ENCODE peak calls at places on chromosomes 13 and 19, in nine cellular contexts. P, Y, E, B, L, M, R, V and H are unnamed samples.

GRCh38 chr19:52535831-52536800 is 8.6 kb downstream of the ZNF808 start:
- DNase-seq in M (peak), R (peak), Y (peak), E (peak), V (no peak), P (peak), L (peak), B (peak), H (peak)

GRCh38 chr13:49749852-49750251 is 42.6 kb downstream of the KPNA3 start:
- DNase-seq in E (no peak), L (no peak), Y (peak), M (no peak), V (no peak), P (no peak), B (no peak), R (no peak), H (no peak)

GRCh38 chr13:110233181-110233641 is 73.7 kb downstream of the COL4A1 start:
- DNase-seq in V (no peak), P (peak), R (peak), M (no peak), L (peak), B (no peak), Y (peak), E (no peak), H (peak)

GRCh38 chr19:48698046-48698445 is 2.3 kb downstream of the FUT2 start:
- DNase-seq in L (no peak), B (no peak), P (no peak), E (no peak), V (peak), Y (peak), M (no peak), R (no peak), H (no peak)

GRCh38 chr13:58625703-58626389 is 994.3 kb downstream of the PCDH17 start:
- DNase-seq in L (no peak), R (no peak), B (no peak), M (no peak), Y (no peak), V (no peak), E (no peak), P (no peak), H (no peak)

GRCh38 chr13:74710006-74710405 is 575.8 kb upstream of the KLF12 start:
- DNase-seq in Y (peak), M (no peak), P (no peak), L (peak), R (no peak), E (no peak), B (no peak), V (no peak), H (no peak)

GRCh38 chr19:4800591-4801081 is 9.1 kb downstream of the FEM1A start:
- DNase-seq in P (peak), V (no peak), E (no peak), B (no peak), Y (no peak), M (no peak), R (no peak), L (no peak), H (peak)

GRCh38 chr19:51698296-51698695 is 5.2 kb downstream of the SPACA6 start:
- DNase-seq in E (no peak), R (no peak), V (no peak), B (no peak), Y (no peak), L (no peak), M (no peak), P (peak), H (no peak)

GRCh38 chr19:7294571-7295212 is 478 bp upstream of the INSR start:
- DNase-seq in E (peak), Y (no peak), B (peak), M (no peak), V (no peak), P (peak), L (peak), R (peak), H (peak)

DNA sequence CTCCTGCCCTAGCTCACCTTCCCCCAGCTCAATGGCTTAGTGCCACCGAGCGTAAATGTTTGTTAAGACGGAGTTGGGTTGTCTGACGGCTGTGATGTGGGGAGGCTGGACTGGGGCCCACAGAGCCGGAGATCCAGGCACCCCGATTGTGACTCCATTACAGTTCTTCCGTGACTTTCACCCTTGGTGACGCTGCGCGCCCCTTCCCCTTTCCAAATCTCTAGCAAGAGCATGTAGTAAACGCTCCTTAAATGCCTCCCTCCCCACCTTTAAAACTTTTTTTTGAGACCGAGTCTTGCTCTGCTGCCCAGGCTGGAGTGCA is 829 bp downstream of the REEP6 start:
- DNase-seq in E (no peak), Y (no peak), R (no peak), V (no peak), L (no peak), P (no peak), B (no peak), M (no peak), H (peak)
- H3K4me3 ChIP-seq in E (no peak), Y (no peak), R (no peak), V (no peak), L (peak), P (peak), B (peak), M (peak), H (peak)

GRCh38 chr13:99967498-99967883 is 4.1 kb downstream of the ZIC5 start:
- DNase-seq in Y (no peak), B (peak), R (no peak), V (no peak), P (no peak), E (no peak), M (no peak), L (no peak), H (no peak)
- H3K4me3 ChIP-seq in Y (peak), B (peak), R (no peak), V (peak), P (no peak), E (no peak), M (no peak), L (no peak), H (no peak)

GRCh38 chr19:54630784-54631183 is 500 bp downstream of the LILRB1 start:
- DNase-seq in P (no peak), M (no peak), L (no peak), B (no peak), Y (no peak), E (no peak), V (no peak), R (no peak), H (no peak)
- H3K4me3 ChIP-seq in P (no peak), M (no peak), L (no peak), B (no peak), Y (no peak), E (no peak), V (no peak), R (no peak), H (no peak)

GRCh38 chr19:31352296-31352781 is 3.1 kb upstream of the TSHZ3 start:
- DNase-seq in M (no peak), L (no peak), E (no peak), Y (no peak), P (no peak), V (no peak), R (no peak), B (no peak), H (no peak)

GRCh38 chr19:31354316-31354715 is 5.1 kb upstream of the TSHZ3 start:
- DNase-seq in B (no peak), M (no peak), L (no peak), R (no peak), P (no peak), Y (no peak), E (no peak), V (no peak), H (no peak)

GRCh38 chr19:31352782-31353651 is 3.8 kb upstream of the TSHZ3 start:
- DNase-seq in B (no peak), Y (no peak), E (no peak), M (no peak), R (no peak), L (no peak), V (no peak), P (no peak), H (no peak)

GRCh38 chr19:31354919-31355318 is 5.7 kb upstream of the TSHZ3 start:
- DNase-seq in R (no peak), Y (no peak), V (no peak), B (no peak), P (no peak), E (no peak), L (no peak), M (no peak), H (no peak)

GRCh38 chr19:31353826-31354225 is 4.6 kb upstream of the TSHZ3 start:
- DNase-seq in Y (no peak), L (no peak), P (no peak), V (no peak), R (no peak), B (no peak), M (no peak), E (no peak), H (no peak)
- H3K4me3 ChIP-seq in Y (no peak), L (no peak), P (no peak), V (no peak), R (no peak), B (no peak), M (no peak), E (no peak), H (no peak)

GRCh38 chr13:102401755-102402154 is at the start of gene FGF14:
- DNase-seq in M (no peak), P (no peak), V (no peak), L (no peak), E (no peak), B (no peak), Y (no peak), R (no peak), H (no peak)

GRCh38 chr13:102399791-102400618 is 1.8 kb downstream of the FGF14 start:
- DNase-seq in B (peak), V (no peak), E (peak), M (no peak), R (peak), P (no peak), Y (no peak), L (no peak), H (peak)

GRCh38 chr13:102400619-102401125 is 1.2 kb downstream of the FGF14 start:
- DNase-seq in L (no peak), B (peak), R (peak), Y (peak), P (no peak), M (no peak), V (no peak), E (peak), H (peak)

GRCh38 chr13:102401305-102401704 is 543 bp downstream of the FGF14 start:
- DNase-seq in L (no peak), Y (peak), B (no peak), R (no peak), E (no peak), M (no peak), V (no peak), P (no peak), H (no peak)

GRCh38 chr13:102402292-102402691 is 444 bp upstream of the FGF14 start:
- DNase-seq in P (no peak), L (no peak), Y (peak), E (no peak), B (peak), R (no peak), M (no peak), V (no peak), H (peak)
- H3K4me3 ChIP-seq in P (peak), L (peak), Y (peak), E (peak), B (no peak), R (peak), M (peak), V (no peak), H (peak)

GRCh38 chr13:100508996-100509395 is 79.6 kb downstream of the GGACT start:
- DNase-seq in L (no peak), P (no peak), B (no peak), Y (peak), V (no peak), R (no peak), E (no peak), M (no peak), H (no peak)

GRCh38 chr13:100506600-100507422 is 81.8 kb downstream of the GGACT start:
- DNase-seq in E (no peak), B (no peak), L (no peak), R (no peak), M (no peak), P (no peak), Y (no peak), V (no peak), H (no peak)

GRCh38 chr13:100508391-100508790 is 80.2 kb downstream of the GGACT start:
- DNase-seq in R (no peak), E (no peak), P (no peak), M (no peak), Y (no peak), V (no peak), L (no peak), B (no peak), H (no peak)

GRCh38 chr13:100510208-100510997 is 78.2 kb downstream of the GGACT start:
- DNase-seq in E (no peak), B (no peak), R (no peak), Y (no peak), M (no peak), L (no peak), V (no peak), P (no peak), H (no peak)

DNA sequence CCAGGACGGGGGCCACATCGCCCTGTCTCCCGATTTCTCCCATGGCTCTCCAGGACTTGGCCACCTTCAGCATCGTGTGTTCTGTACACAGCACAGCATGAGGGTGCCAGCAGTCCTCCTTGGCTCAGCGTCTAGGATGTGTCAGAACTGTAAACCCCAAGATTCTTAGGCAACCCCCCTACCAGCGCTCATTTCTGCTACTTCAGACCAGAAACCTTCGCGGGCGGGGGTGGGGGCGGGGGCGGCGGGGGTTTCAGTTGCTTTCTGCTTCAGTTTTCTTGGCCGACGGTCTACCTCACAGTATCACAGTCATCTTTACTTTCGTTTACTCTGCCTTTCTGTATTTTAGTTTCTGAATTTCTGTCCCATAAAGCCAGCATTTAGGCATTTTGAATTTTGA is 82.4 kb downstream of the GGACT start:
- DNase-seq in R (no peak), L (no peak), M (no peak), P (no peak), E (peak), Y (no peak), V (no peak), B (no peak), H (no peak)
- H3K4me3 ChIP-seq in R (no peak), L (no peak), M (no peak), P (no peak), E (peak), Y (no peak), V (no peak), B (no peak), H (no peak)

GRCh38 chr19:1650627-1651009 is 1.8 kb downstream of the TCF3 start:
- DNase-seq in P (no peak), M (no peak), Y (peak), E (no peak), L (no peak), B (no peak), V (no peak), R (peak), H (no peak)
- H3K4me3 ChIP-seq in P (peak), M (peak), Y (peak), E (peak), L (peak), B (peak), V (peak), R (no peak), H (peak)

DNA sequence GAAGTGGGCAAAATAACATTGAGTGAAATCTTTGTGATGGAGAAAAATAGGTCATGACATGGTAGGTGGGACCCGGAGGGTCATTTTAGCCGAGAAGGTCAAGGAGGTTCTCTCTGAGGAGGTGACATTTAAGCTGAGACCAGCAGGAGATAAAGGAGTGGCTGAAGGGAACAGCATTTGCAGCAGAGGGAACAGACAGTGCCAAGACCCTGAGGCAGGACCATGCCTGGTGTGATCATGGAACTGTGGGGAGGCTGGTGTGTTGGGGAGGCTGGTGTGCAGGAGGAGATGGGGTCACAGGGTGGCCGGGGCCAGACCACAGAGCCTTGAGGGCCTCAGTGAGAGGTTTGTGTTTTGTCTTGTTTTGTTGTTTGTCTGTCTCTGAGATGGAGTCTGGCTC is 59.4 kb upstream of the KLF2 start:
- DNase-seq in B (no peak), M (no peak), Y (no peak), E (no peak), R (no peak), L (no peak), P (no peak), V (no peak), H (no peak)
- H3K4me3 ChIP-seq in B (no peak), M (no peak), Y (no peak), E (no peak), R (no peak), L (no peak), P (no peak), V (no peak), H (no peak)

DNA sequence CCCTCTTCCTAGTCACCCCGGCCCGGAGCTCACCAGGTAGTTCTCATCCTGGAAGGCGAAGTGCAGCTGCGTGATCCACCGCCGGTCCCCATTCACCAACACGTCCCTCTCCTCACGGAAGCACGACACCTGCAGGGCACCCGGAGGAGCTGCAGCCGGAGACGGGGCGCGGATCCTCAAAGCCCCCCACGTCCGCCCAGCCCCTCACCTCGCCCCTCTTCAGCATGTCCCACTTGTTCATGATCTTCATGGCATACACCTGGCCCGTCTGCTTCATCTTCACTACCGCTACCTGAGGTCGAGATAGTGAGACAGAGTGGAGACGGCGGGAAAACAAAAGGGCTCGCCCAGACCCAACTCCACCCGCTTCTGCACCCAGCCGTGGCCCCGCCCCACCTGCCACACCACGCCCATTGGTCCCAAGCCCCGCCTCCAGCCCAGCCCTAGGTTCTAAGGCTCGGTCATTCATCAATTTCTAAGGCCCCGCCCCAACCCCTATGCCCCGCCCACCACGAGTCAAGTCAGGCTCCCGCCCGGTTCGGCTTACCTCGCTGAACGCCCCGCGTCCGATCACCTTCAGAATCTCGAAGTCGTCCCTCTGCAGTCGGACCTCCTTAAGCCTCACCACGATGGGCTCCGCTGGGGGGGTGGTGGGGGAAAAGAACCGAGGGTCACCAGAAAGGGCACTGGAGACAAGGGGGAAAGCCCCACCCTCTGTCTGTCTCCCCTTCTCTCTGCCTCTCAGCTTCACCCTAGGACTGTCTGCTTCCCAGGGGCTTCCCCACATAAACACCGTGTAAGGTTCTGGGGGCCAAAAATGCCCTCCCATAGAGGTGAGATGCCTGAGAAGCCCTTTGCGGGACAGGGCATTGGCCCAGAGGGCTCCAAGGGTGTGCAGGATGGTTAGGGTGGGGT is 2.8 kb downstream of the DMPK start:
- DNase-seq in Y (peak), B (peak), M (no peak), V (peak), R (peak), E (peak), P (peak), L (no peak), H (peak)
- H3K4me3 ChIP-seq in Y (no peak), B (no peak), M (peak), V (peak), R (no peak), E (peak), P (peak), L (peak), H (peak)

GRCh38 chr19:41994521-41994971 is 516 bp upstream of the ATP1A3 start:
- DNase-seq in L (no peak), P (no peak), M (no peak), B (peak), Y (no peak), V (no peak), E (no peak), R (no peak), H (no peak)
- H3K4me3 ChIP-seq in L (peak), P (peak), M (peak), B (peak), Y (no peak), V (peak), E (no peak), R (no peak), H (peak)